ENCODE peak calls at places on chromosomes 13 and 19, in four cellular contexts. One of them, this sample, is unnamed.

GRCh38 chr13:91719033-91719432 is 320.6 kb downstream of the GPC5 start:
- DNase-seq in H1: no peak
- DNase-seq in IMR-90: peak; percentile 14
- DNase-seq in H9: no peak
- DNase-seq in this sample: peak; percentile 31

GRCh38 chr19:38475176-38475575 is 41.7 kb downstream of the RYR1 start:
- DNase-seq in H1: no peak
- DNase-seq in H9: no peak
- DNase-seq in IMR-90: no peak
- DNase-seq in this sample: no peak

GRCh38 chr19:41851456-41851855 is 6.6 kb downstream of the DMRTC2 start:
- DNase-seq in H9: no peak
- DNase-seq in H1: no peak
- DNase-seq in IMR-90: no peak
- DNase-seq in this sample: no peak

GRCh38 chr19:56751078-56751489 is 79.5 kb upstream of the ZNF835 start:
- DNase-seq in H9: no peak
- DNase-seq in H1: no peak
- DNase-seq in IMR-90: no peak
- DNase-seq in this sample: peak; percentile 94

GRCh38 chr13:25203256-25203794 is 31.2 kb upstream of the AMER2 start:
- DNase-seq in H9: no peak
- DNase-seq in H1: no peak
- DNase-seq in IMR-90: no peak
- DNase-seq in this sample: peak; percentile 22

GRCh38 chr13:100636441-100636840 is 38.2 kb downstream of the TMTC4 start:
- DNase-seq in IMR-90: no peak
- DNase-seq in H1: no peak
- DNase-seq in H9: no peak
- DNase-seq in this sample: no peak

GRCh38 chr19:33459220-33459619 is 62.4 kb downstream of the PEPD start:
- DNase-seq in H9: peak; percentile 8
- DNase-seq in IMR-90: no peak
- DNase-seq in H1: no peak
- DNase-seq in this sample: no peak

GRCh38 chr13:25192936-25193335 is 20.8 kb upstream of the AMER2 start:
- DNase-seq in H9: no peak
- DNase-seq in H1: no peak
- DNase-seq in IMR-90: no peak
- DNase-seq in this sample: no peak

GRCh38 chr19:9941236-9941635 is 4.9 kb upstream of the OLFM2 start:
- DNase-seq in IMR-90: peak; percentile 29
- DNase-seq in H1: no peak
- DNase-seq in H9: no peak
- DNase-seq in this sample: no peak

GRCh38 chr13:21668665-21669599 is 1.9 kb upstream of the FGF9 start:
- DNase-seq in H9: peak; percentile 47
- DNase-seq in H1: no peak
- DNase-seq in IMR-90: peak; percentile 69
- DNase-seq in this sample: peak; percentile 55
- H3K9ac ChIP-seq in H9: no peak overlapping the region
- H3K9ac ChIP-seq in H1: no peak overlapping the region
- H3K9ac ChIP-seq in IMR-90: peak overlapping the region; percentile 29
- H3K9ac ChIP-seq in this sample: peak overlapping the region; percentile 70

GRCh38 chr13:65505941-65506340 is 1724.2 kb downstream of the PCDH9 start:
- DNase-seq in H1: no peak
- DNase-seq in IMR-90: no peak
- DNase-seq in H9: no peak
- DNase-seq in this sample: no peak

GRCh38 chr13:65499251-65499650 is 1730.9 kb downstream of the PCDH9 start:
- DNase-seq in H9: no peak
- DNase-seq in H1: no peak
- DNase-seq in IMR-90: no peak
- DNase-seq in this sample: no peak

GRCh38 chr13:65508745-65509144 is 1721.4 kb downstream of the PCDH9 start:
- DNase-seq in IMR-90: no peak
- DNase-seq in H1: no peak
- DNase-seq in H9: no peak
- DNase-seq in this sample: no peak

GRCh38 chr13:65508338-65508737 is 1721.8 kb downstream of the PCDH9 start:
- DNase-seq in IMR-90: no peak
- DNase-seq in H1: no peak
- DNase-seq in H9: no peak
- DNase-seq in this sample: no peak

GRCh38 chr13:65504213-65504612 is 1725.9 kb downstream of the PCDH9 start:
- DNase-seq in H9: no peak
- DNase-seq in H1: no peak
- DNase-seq in IMR-90: no peak
- DNase-seq in this sample: no peak
- H4K5ac ChIP-seq in H9: no peak overlapping the region
- H4K5ac ChIP-seq in H1: no peak overlapping the region
- H4K5ac ChIP-seq in IMR-90: no peak overlapping the region
- H4K5ac ChIP-seq in this sample: no peak overlapping the region

GRCh38 chr13:27643334-27644158 is 21.9 kb downstream of the POLR1D start:
- DNase-seq in IMR-90: no peak
- DNase-seq in H1: no peak
- DNase-seq in H9: no peak
- DNase-seq in this sample: no peak
- H3K9ac ChIP-seq in IMR-90: no peak overlapping the region
- H3K9ac ChIP-seq in H1: no peak overlapping the region
- H3K9ac ChIP-seq in H9: no peak overlapping the region
- H3K9ac ChIP-seq in this sample: no peak overlapping the region

GRCh38 chr13:113428871-113429607 is 24.2 kb downstream of the ADPRHL1 start:
- DNase-seq in IMR-90: no peak
- DNase-seq in H9: no peak
- DNase-seq in H1: no peak
- DNase-seq in this sample: no peak
- H4K5ac ChIP-seq in IMR-90: no peak overlapping the region
- H4K5ac ChIP-seq in H9: no peak overlapping the region
- H4K5ac ChIP-seq in H1: no peak overlapping the region
- H4K5ac ChIP-seq in this sample: no peak overlapping the region

GRCh38 chr13:45205124-45205523 is 4.3 kb upstream of the KCTD4 start:
- DNase-seq in IMR-90: no peak
- DNase-seq in H9: no peak
- DNase-seq in H1: no peak
- DNase-seq in this sample: no peak

GRCh38 chr13:45209229-45209628 is 8.4 kb upstream of the KCTD4 start:
- DNase-seq in H9: no peak
- DNase-seq in IMR-90: peak; percentile 62
- DNase-seq in H1: no peak
- DNase-seq in this sample: no peak

GRCh38 chr13:45208132-45208531 is 7.3 kb upstream of the KCTD4 start:
- DNase-seq in IMR-90: no peak
- DNase-seq in H1: no peak
- DNase-seq in H9: no peak
- DNase-seq in this sample: no peak

GRCh38 chr13:45206340-45206739 is 5.5 kb upstream of the KCTD4 start:
- DNase-seq in H9: no peak
- DNase-seq in H1: no peak
- DNase-seq in IMR-90: peak; percentile 96
- DNase-seq in this sample: no peak

DNA sequence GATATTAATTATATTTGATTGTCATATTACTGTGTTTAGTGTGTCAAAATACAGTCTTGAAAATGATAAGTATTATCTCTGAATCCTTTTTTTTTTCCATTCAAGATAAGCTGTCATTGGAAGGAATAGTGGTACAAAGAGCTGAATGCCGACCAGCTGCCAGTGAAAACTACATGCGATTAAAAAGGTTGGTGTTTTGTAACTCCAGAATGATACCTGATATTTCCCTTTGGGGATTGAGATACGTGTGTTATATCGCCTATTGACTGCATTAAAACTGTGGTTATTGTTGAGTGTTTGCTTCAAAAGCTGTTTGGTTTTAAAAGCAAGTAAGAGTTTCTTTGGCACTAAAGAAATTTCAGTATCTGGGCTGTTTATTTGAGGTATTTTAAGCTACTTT is 6.5 kb upstream of the KCTD4 start:
- DNase-seq in IMR-90: no peak
- DNase-seq in H1: no peak
- DNase-seq in H9: no peak
- DNase-seq in this sample: no peak
- H3K9ac ChIP-seq in IMR-90: peak overlapping the region; percentile 67
- H3K9ac ChIP-seq in H1: no peak overlapping the region
- H3K9ac ChIP-seq in H9: no peak overlapping the region
- H3K9ac ChIP-seq in this sample: no peak overlapping the region

GRCh38 chr19:55047951-55048350 is 9.9 kb upstream of the GP6 start:
- DNase-seq in IMR-90: no peak
- DNase-seq in H1: no peak
- DNase-seq in H9: no peak
- DNase-seq in this sample: no peak

GRCh38 chr19:55044771-55045716 is 7.0 kb upstream of the GP6 start:
- DNase-seq in H9: no peak
- DNase-seq in IMR-90: no peak
- DNase-seq in H1: no peak
- DNase-seq in this sample: no peak

GRCh38 chr19:55046975-55047622 is 9.0 kb upstream of the GP6 start:
- DNase-seq in IMR-90: no peak
- DNase-seq in H9: no peak
- DNase-seq in H1: no peak
- DNase-seq in this sample: no peak

GRCh38 chr19:55050749-55051532 is 12.0 kb downstream of the RDH13 start:
- DNase-seq in IMR-90: no peak
- DNase-seq in H9: no peak
- DNase-seq in H1: no peak
- DNase-seq in this sample: no peak

DNA sequence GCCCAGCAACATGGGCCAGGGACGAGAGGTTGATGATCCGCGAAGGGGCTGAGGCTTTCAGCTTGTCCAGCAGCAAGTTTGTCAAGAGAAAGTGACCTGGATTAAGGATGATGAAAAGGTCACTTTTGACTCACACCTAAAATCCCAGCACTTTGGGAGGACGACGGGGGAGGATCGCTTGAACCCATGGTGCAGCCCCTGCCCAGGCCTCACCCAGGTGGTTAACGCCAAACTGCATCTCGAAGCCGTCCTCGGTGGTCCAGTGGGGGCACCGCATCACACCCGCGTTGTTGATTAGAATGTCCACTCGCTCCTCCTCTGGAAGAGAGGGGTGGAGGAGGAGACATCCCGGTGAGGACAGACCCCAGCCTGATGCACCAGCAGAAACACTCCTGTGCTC is 10.4 kb upstream of the GP6 start:
- DNase-seq in IMR-90: no peak
- DNase-seq in H9: no peak
- DNase-seq in H1: no peak
- DNase-seq in this sample: no peak
- H4K5ac ChIP-seq in IMR-90: no peak overlapping the region
- H4K5ac ChIP-seq in H9: no peak overlapping the region
- H4K5ac ChIP-seq in H1: no peak overlapping the region
- H4K5ac ChIP-seq in this sample: no peak overlapping the region

DNA sequence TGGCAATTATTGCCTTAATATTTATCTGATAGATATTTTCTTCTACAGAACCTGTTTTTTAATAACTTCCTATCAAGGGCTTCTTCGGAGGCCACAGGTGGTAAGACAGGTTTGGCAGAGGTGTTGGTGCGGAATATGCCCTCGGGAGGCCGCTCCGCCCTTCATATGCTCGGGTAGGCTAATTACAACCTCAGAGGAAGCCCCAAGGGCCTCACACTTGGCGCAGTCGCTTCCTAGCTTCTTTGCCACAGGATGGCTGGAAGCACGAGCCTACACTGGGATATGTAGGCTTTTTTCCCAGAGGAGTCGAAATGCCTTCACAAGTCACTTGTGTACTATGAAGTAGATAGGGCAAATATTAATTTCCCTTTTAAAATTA is 68.8 kb downstream of the LMO7 start:
- DNase-seq in H9: peak; percentile 34
- DNase-seq in IMR-90: no peak
- DNase-seq in H1: no peak
- DNase-seq in this sample: peak; percentile 43
- H3K9ac ChIP-seq in H9: no peak overlapping the region
- H3K9ac ChIP-seq in IMR-90: no peak overlapping the region
- H3K9ac ChIP-seq in H1: no peak overlapping the region
- H3K9ac ChIP-seq in this sample: no peak overlapping the region

GRCh38 chr19:45224645-45225044 is 20.6 kb downstream of the EXOC3L2 start:
- DNase-seq in H9: no peak
- DNase-seq in H1: no peak
- DNase-seq in IMR-90: no peak
- DNase-seq in this sample: no peak

GRCh38 chr19:45218887-45219780 is 26.1 kb downstream of the EXOC3L2 start:
- DNase-seq in H9: no peak
- DNase-seq in IMR-90: no peak
- DNase-seq in H1: no peak
- DNase-seq in this sample: no peak

GRCh38 chr19:45218426-45218825 is 26.8 kb downstream of the EXOC3L2 start:
- DNase-seq in IMR-90: no peak
- DNase-seq in H9: no peak
- DNase-seq in H1: no peak
- DNase-seq in this sample: no peak

GRCh38 chr19:45222724-45223123 is 22.5 kb downstream of the EXOC3L2 start:
- DNase-seq in IMR-90: no peak
- DNase-seq in H1: no peak
- DNase-seq in H9: no peak
- DNase-seq in this sample: no peak

DNA sequence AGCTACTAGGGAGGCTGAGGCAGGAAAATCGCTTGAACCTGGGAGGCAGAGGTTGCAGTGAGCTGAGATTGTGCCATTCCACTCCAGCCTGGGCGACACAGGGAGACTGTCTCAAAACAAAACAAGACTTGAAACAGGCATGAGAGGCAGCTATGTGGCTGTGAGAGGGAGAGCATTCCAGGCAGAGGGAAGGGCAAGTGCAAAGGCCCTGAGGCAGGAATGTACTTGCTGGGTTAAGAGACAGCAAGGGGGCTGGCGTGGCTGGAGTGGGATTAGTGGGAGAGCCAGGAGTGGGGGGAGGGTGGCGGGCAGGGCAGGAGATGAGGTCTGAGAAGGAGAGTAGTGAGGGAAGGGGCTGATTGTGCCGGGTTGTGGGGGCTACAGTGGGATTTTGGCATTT is 21.3 kb downstream of the EXOC3L2 start:
- DNase-seq in H9: no peak
- DNase-seq in H1: no peak
- DNase-seq in IMR-90: no peak
- DNase-seq in this sample: no peak
- H4K5ac ChIP-seq in H9: no peak overlapping the region
- H4K5ac ChIP-seq in H1: no peak overlapping the region
- H4K5ac ChIP-seq in IMR-90: no peak overlapping the region
- H4K5ac ChIP-seq in this sample: no peak overlapping the region